ENCODE peak calls at places on chromosomes 7 and 10, in five cellular contexts. U is Peyer's patch, Z is fibroblast of lung, D is tibial nerve, W is astrocyte. R is an unnamed sample. For H3K4me1, the result is how much of the 10 kb centered on the place peaks cover.

GRCh38 chr7:157072361-157072760 is 61.9 kb upstream of the MNX1 start:
- DNase-seq in Z (no peak), W (no peak), D (no peak), U (no peak), R (no peak)

GRCh38 chr7:23616593-23616992 is 19.4 kb downstream of the CCDC126 start:
- DNase-seq in W (no peak), D (no peak), Z (no peak), U (no peak), R (no peak)

GRCh38 chr10:3778708-3779108 is 6.3 kb downstream of the KLF6 start:
- DNase-seq in W (peak), D (no peak), Z (no peak), U (no peak), R (no peak)

GRCh38 chr10:92420554-92421275 is 129.7 kb downstream of the MARCHF5 start:
- DNase-seq in W (no peak), U (no peak), Z (no peak), D (no peak), R (no peak)

GRCh38 chr7:144670251-144670650 is 165.6 kb downstream of the TPK1 start:
- DNase-seq in W (no peak), U (no peak), D (no peak), Z (no peak), R (no peak)

GRCh38 chr10:34996843-34997242 is 93.3 kb downstream of the CUL2 start:
- DNase-seq in U (no peak), D (no peak), Z (no peak), W (peak), R (no peak)

GRCh38 chr10:73218466-73219191 is 28.4 kb downstream of the DNAJC9 start:
- DNase-seq in U (no peak), Z (peak), D (no peak), W (no peak), R (no peak)

GRCh38 chr10:63759335-63759734 is 238.1 kb downstream of the REEP3 start:
- DNase-seq in W (no peak), D (no peak), Z (no peak), U (no peak), R (no peak)

GRCh38 chr10:50373821-50374501 is 122.6 kb upstream of the ASAH2 start:
- DNase-seq in D (no peak), Z (peak), W (peak), U (no peak), R (no peak)

GRCh38 chr7:134788191-134788590 is 8.8 kb downstream of the CALD1 start:
- DNase-seq in U (no peak), W (no peak), D (no peak), Z (no peak), R (no peak)

GRCh38 chr7:3309140-3309539 is 8.1 kb downstream of the SDK1 start:
- DNase-seq in U (no peak), W (no peak), Z (peak), D (no peak), R (no peak)

GRCh38 chr10:106582291-106582690 is 582.2 kb downstream of the SORCS1 start:
- DNase-seq in D (no peak), W (peak), U (no peak), Z (peak), R (no peak)

GRCh38 chr10:4686644-4686996 is 139.4 kb upstream of the AKR1E2 start:
- DNase-seq in Z (peak), W (peak), D (no peak), U (no peak), R (no peak)

GRCh38 chr10:70693619-70694286 is 21.4 kb downstream of the ADAMTS14 start:
- DNase-seq in Z (peak), W (peak), U (no peak), D (peak), R (no peak)

GRCh38 chr10:91887075-91887899 is 22.0 kb downstream of the FGFBP3 start:
- DNase-seq in U (peak), Z (peak), D (no peak), W (peak), R (no peak)

GRCh38 chr7:18393465-18394118 is 102.0 kb upstream of the HDAC9 start:
- DNase-seq in Z (no peak), W (no peak), U (no peak), D (no peak), R (no peak)

GRCh38 chr10:102517553-102517952 is 13.8 kb downstream of the SUFU start:
- DNase-seq in U (no peak), D (no peak), W (peak), Z (peak), R (no peak)

GRCh38 chr10:82319046-82319445 is 444.1 kb downstream of the NRG3 start:
- DNase-seq in W (no peak), Z (no peak), D (no peak), U (no peak), R (no peak)

GRCh38 chr7:960269-960871 is 5.9 kb upstream of the ADAP1 start:
- DNase-seq in D (no peak), W (no peak), U (peak), Z (no peak), R (peak)

GRCh38 chr7:150842716-150843115 is 9.6 kb upstream of the AOC1 start:
- DNase-seq in U (no peak), D (no peak), W (no peak), Z (no peak), R (no peak)

GRCh38 chr7:21427861-21428641 is at the start of gene SP4:
- DNase-seq in Z (peak), U (peak), W (peak), D (peak), R (peak)
- TF ChIP-seq CTCF in Z (no peak), U (no peak), W (no peak), D (peak), R (no peak)

GRCh38 chr10:96700477-96701099 is 19.7 kb downstream of the PIK3AP1 start:
- DNase-seq in Z (no peak), D (no peak), W (no peak), U (no peak), R (no peak)
- H3K4me3 ChIP-seq in Z (no peak), D (no peak), W (no peak), U (peak), R (no peak)

GRCh38 chr10:62054408-62054807 is 152.9 kb downstream of the ARID5B start:
- DNase-seq in U (no peak), Z (no peak), W (no peak), D (no peak), R (no peak)
- H3K4me1 ChIP-seq in U (under half), Z (under half), W (under half), D (half or more), R (under half)

DNA sequence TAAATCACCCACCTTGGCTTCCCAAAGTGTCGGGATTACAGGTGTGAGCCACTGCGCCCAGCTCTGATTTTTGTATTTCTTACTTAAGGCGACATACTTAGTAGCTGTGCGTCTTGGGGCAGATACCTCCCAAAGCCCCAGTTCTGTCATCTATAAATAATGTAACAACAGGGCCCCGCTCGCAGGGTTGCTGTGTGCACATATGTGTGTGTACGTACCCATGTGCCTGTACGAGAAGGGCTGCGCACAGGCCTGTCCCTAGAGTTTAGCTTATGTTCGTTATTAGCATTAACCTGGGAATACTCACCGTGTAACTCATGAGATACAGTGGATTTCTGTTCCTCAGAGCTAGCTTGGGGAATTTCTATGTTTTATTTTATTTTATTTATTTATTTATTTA is 103.6 kb downstream of the CUX1 start:
- DNase-seq in Z (no peak), U (peak), W (no peak), D (no peak), R (no peak)
- TF ChIP-seq CTCF in Z (no peak), U (no peak), W (no peak), D (no peak), R (no peak)

DNA sequence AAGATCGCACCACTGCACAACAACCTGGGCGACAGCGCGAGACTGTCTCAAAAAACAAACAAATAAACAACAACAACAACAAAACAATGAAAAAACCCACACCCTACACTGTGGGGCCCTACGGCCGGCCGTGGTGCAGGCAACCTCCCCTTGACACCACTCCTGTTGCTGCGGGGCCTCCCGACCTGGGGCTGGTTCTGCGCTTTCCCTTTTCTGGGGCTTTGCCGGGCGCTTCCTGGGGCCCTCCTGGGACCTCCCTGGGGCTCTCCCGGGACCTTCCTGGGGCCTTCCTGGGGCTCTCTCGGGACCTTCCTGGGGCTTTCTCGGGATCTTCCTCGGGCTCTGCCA is 46.6 kb downstream of the INSIG1 start:
- DNase-seq in W (no peak), Z (no peak), D (no peak), U (no peak), R (no peak)
- H3K4me3 ChIP-seq in W (no peak), Z (no peak), D (peak), U (peak), R (no peak)

GRCh38 chr10:11245981-11246590 is 228.4 kb downstream of the CELF2 start:
- DNase-seq in U (no peak), D (no peak), W (no peak), Z (no peak), R (no peak)
- H3K4me1 ChIP-seq in U (under half), D (half or more), W (under half), Z (under half), R (under half)

GRCh38 chr7:71267734-71268133 is 135.8 kb downstream of the GALNT17 start:
- DNase-seq in Z (no peak), D (no peak), U (no peak), W (no peak), R (no peak)
- TF ChIP-seq CTCF in Z (no peak), D (no peak), U (no peak), W (no peak), R (no peak)

R was measured in RWPE2.